ENCODE peak calls at places on chromosomes 11 and 22, in four cellular contexts. V is heart left ventricle, J is cardiac fibroblast, K is progenitor cell of endocrine pancreas. Z is an unnamed sample.

GRCh38 chr11:120339394-120339890 is 3.2 kb downstream of the ARHGEF12 start:
- DNase-seq in V (peak), J (peak), K (no peak), Z (no peak)

GRCh38 chr11:33670250-33671011 is 30.2 kb downstream of the C11orf91 start:
- DNase-seq in V (no peak), J (peak), K (no peak), Z (no peak)

GRCh38 chr22:46688949-46689348 is 49.1 kb downstream of the CERK start:
- DNase-seq in V (peak), J (no peak), K (no peak), Z (no peak)

GRCh38 chr11:76623171-76623883 is 47.2 kb downstream of the LRRC32 start:
- DNase-seq in V (no peak), J (peak), K (no peak), Z (no peak)

GRCh38 chr11:103546236-103546635 is 437.0 kb downstream of the DYNC2H1 start:
- DNase-seq in V (no peak), J (peak), K (no peak), Z (no peak)

GRCh38 chr11:69040581-69041260 is 8.0 kb upstream of the TPCN2 start:
- DNase-seq in V (no peak), J (peak), K (no peak), Z (no peak)

GRCh38 chr11:36532908-36533601 is 23.0 kb upstream of the TRAF6 start:
- DNase-seq in V (no peak), J (no peak), K (no peak), Z (no peak)

GRCh38 chr11:94925422-94926270 is 47.7 kb downstream of the CWC15 start:
- DNase-seq in V (no peak), J (peak), K (no peak), Z (no peak)

GRCh38 chr22:44261164-44261860 is 51.4 kb downstream of the SHISAL1 start:
- DNase-seq in V (no peak), J (no peak), K (no peak), Z (no peak)

GRCh38 chr11:130634186-130634585 is 185.7 kb downstream of the ADAMTS15 start:
- DNase-seq in V (no peak), J (no peak), K (no peak), Z (no peak)

GRCh38 chr11:96342971-96343711 is at the start of gene MAML2:
- DNase-seq in V (peak), J (peak), K (peak), Z (peak)
- TF ChIP-seq CTCF in V (peak), J (peak), K (peak), Z (peak)

DNA sequence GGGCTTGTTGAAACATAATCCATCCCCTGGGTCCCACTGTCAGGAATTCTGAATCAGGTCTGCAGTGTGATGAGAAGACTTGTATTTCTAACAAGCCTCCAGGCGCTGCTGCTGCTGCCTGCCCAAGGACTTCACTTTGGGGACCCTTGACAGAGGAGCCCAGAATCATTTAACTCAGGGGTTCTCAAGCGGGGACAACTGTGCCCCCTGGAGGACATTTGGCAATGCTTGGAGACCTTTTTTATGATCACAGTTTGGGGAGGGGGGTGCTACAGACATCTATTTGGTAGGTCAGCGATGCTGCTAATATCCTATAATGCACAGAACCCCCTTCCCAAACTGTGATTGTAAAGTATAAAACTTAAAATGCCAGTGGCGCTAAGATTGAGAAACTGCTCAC is 312.8 kb downstream of the OPCML start:
- DNase-seq in V (no peak), J (no peak), K (no peak), Z (no peak)
- TF ChIP-seq CTCF in V (no peak), J (no peak), K (no peak), Z (peak)

GRCh38 chr22:24107668-24108067 is 73.6 kb upstream of the SUSD2 start:
- DNase-seq in V (peak), J (peak), K (no peak), Z (no peak)
- TF ChIP-seq CTCF in V (no peak), J (peak), K (no peak), Z (no peak)

DNA sequence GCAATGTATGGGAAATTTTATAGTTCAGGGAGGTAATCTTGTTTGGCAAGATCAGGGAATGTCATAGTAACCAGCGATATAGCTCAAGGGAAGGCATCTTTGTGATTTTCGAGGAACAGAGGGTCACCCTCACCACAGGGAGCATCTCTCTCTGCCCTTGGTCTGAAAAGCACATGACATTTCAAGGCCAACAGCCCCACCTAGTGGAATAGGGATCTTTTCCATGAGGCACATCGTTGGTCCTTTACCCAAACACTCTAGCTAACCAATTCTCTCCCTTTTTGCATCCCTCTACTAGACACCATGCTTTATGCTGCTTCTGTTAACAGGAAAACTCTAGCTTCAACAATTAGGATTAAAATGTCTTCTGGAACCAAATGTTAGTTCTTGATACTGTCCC is 179.0 kb downstream of the GRM5 start:
- DNase-seq in V (no peak), J (peak), K (no peak), Z (peak)
- TF ChIP-seq CTCF in V (no peak), J (peak), K (peak), Z (peak)

DNA sequence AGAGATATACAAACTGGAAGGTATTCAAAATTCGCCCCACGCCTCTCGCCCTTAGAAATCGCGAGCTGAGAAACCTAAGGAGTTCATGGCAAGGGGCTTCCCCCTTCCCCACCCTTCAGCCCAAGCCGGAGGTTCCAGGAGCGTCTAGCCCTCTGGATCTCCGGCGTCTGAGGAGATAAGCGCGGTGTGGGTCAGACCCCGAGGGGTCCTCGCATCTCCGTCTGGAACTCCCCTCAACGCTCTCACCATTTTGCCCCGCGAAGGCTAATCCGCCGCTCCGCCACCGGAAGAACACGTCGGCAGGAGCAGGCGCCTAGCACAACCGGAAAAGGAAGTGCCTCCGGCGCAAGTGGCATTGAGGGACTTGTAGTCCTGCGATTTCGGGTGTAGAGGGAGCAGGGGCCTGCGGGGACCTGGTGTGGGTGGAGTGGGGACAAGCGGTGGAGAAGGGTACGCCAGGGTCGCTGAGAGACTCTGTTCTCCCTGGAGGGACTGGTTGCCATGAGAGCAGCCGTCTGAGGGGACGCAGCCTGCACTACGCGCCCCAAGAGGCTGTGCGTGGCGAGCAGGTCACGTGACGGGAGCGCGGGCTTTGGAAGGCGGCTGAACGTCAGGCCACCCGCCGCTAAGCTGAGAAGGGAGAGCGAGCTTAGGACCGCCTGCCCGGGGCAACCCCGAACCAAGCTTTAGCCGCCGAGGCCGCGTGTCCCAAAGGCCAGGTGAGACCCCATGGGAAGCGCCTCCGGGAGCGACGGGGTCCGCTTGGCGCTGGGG is at the start of the genes FEN1 and TMEM258:
- DNase-seq in V (peak), J (peak), K (peak), Z (peak)
- TF ChIP-seq CTCF in V (no peak), J (no peak), K (no peak), Z (no peak)

DNA sequence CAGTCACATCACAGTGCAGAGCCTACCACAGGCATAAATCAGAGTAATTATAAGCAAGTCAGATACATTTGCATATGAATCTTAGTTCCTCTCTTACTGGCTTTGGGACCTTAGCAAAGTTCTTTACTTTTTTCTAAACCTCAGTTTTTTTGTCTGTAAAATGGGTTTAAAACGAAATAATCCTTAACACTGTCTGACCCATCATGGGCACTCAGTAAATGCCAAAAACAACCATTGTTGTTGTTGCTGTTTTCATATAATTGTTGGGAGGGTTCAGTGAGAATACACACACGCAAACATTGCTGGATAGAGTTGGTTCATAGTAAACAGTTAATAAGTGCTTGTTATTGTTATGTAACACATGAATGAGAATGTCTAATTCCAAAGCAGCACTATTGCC is 184.9 kb downstream of the BLID start:
- DNase-seq in V (no peak), J (no peak), K (no peak), Z (no peak)
- TF ChIP-seq CTCF in V (no peak), J (no peak), K (no peak), Z (no peak)

GRCh38 chr22:38017272-38017920 is 33.0 kb upstream of the SOX10 start:
- DNase-seq in V (peak), J (peak), K (no peak), Z (no peak)
- TF ChIP-seq CTCF in V (no peak), J (no peak), K (no peak), Z (no peak)

DNA sequence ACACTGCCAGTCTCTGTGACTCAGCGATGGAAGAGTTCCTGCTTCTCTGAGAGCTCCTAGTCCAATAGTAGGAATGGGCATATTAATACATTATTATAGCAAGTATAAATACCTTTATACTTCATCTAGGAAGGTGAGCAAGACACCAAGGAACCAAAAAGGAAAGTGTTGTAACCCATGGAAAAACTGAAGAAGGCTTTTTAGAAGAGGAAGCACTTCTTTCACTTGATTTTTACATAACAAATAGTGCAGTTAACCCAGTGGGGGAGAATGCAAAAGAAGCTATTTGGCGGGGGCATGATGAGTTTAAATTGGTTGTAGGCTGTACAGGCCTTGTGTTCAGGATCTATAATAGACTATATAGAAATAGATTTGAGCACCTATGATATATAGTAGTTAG is 31.2 kb upstream of the C11orf87 start:
- DNase-seq in V (no peak), J (no peak), K (no peak), Z (no peak)
- TF ChIP-seq CTCF in V (no peak), J (no peak), K (no peak), Z (no peak)

GRCh38 chr11:124740277-124740882 is 638 bp downstream of the NRGN start:
- DNase-seq in V (peak), J (peak), K (no peak), Z (no peak)
- TF ChIP-seq CTCF in V (peak), J (peak), K (peak), Z (peak)